ENCODE peak calls at places on chromosomes 2 and 18, in ten cellular contexts. B is nephron progenitor cell; F is tibial nerve; X is kidney; Q is fibroblast of the conjunctiva; M is stimulated activated CD4-positive, alpha-beta T cell treated with anti-CD3 and anti-CD28 coated beads, Interleukin-4, amount 100 ng/mL, for 4 hours; T is occipital lobe; H is HEK293T; W is stimulated activated CD8-positive, alpha-beta memory T cell treated with anti-CD3 and anti-CD28 coated beads, Interleukin-4, amount 100 ng/mL, for 24 hours; O is stomach. R is an unnamed sample.

GRCh38 chr2:102449370-102449974 is 23.6 kb upstream of the SLC9A4 start:
- DNase-seq in B (peak), W (peak), F (peak), H (peak), T (no peak), Q (peak), O (peak), X (no peak), M (peak), R (no peak)

GRCh38 chr2:98730851-98731708 is at the start of gene MGAT4A:
- DNase-seq in T (peak), Q (no peak), B (peak), X (peak), H (peak), W (peak), O (peak), M (peak), F (peak), R (no peak)

GRCh38 chr2:64327510-64328414 is 126.2 kb upstream of the LGALSL start:
- DNase-seq in Q (no peak), O (no peak), X (no peak), B (peak), M (peak), W (peak), H (no peak), T (peak), F (peak), R (no peak)

GRCh38 chr18:48324651-48325050 is 84.5 kb downstream of the ZBTB7C start:
- DNase-seq in F (no peak), X (peak), Q (no peak), W (no peak), T (no peak), O (no peak), H (no peak), B (no peak), M (no peak), R (no peak)

GRCh38 chr18:61337527-61337926 is 4.3 kb downstream of the CDH20 start:
- DNase-seq in H (no peak), M (no peak), Q (no peak), T (no peak), O (no peak), W (no peak), B (no peak), X (no peak), F (no peak), R (no peak)

GRCh38 chr18:59325965-59326364 is 7.5 kb upstream of the CPLX4 start:
- DNase-seq in H (no peak), Q (no peak), X (no peak), O (no peak), F (no peak), M (no peak), W (no peak), B (no peak), T (no peak), R (no peak)

GRCh38 chr18:12462242-12462641 is 54.5 kb downstream of the PRELID3A start:
- DNase-seq in W (no peak), X (no peak), O (no peak), H (no peak), T (no peak), Q (no peak), F (no peak), B (no peak), M (no peak), R (no peak)

GRCh38 chr2:75820693-75821092 is 110.0 kb upstream of the GCFC2 start:
- DNase-seq in O (no peak), Q (no peak), H (no peak), F (no peak), T (no peak), B (no peak), W (no peak), M (no peak), X (no peak), R (no peak)

GRCh38 chr2:191341436-191341835 is 96.2 kb downstream of the MYO1B start:
- DNase-seq in Q (no peak), M (no peak), W (no peak), X (no peak), B (no peak), T (no peak), O (no peak), F (no peak), H (no peak), R (no peak)

GRCh38 chr18:46035701-46036680 is 36.1 kb downstream of the PSTPIP2 start:
- DNase-seq in H (no peak), M (no peak), B (no peak), X (no peak), T (no peak), O (no peak), W (no peak), F (no peak), Q (no peak), R (no peak)

GRCh38 chr2:134713606-134714005 is 5.2 kb downstream of the TMEM163 start:
- DNase-seq in T (no peak), H (no peak), W (no peak), F (no peak), X (no peak), Q (no peak), M (no peak), O (no peak), B (no peak), R (no peak)

GRCh38 chr2:58042486-58042970 is 4.1 kb upstream of the VRK2 start:
- DNase-seq in M (no peak), Q (peak), X (no peak), O (no peak), B (no peak), H (no peak), W (no peak), F (no peak), T (no peak), R (peak)

GRCh38 chr2:86378469-86378868 is 41.0 kb upstream of the REEP1 start:
- DNase-seq in X (no peak), B (no peak), H (no peak), M (no peak), O (no peak), F (no peak), W (no peak), T (no peak), Q (no peak), R (no peak)

GRCh38 chr2:8922431-8922830 is 81.1 kb downstream of the MBOAT2 start:
- DNase-seq in X (no peak), O (no peak), T (no peak), B (no peak), Q (no peak), F (no peak), W (no peak), M (no peak), H (no peak), R (no peak)

GRCh38 chr2:157265825-157266224 is 8.3 kb downstream of the GALNT5 start:
- DNase-seq in F (no peak), M (no peak), H (no peak), W (no peak), T (no peak), Q (no peak), O (no peak), B (no peak), X (no peak), R (no peak)

GRCh38 chr18:34807106-34807796 is 97.2 kb downstream of the DTNA start:
- DNase-seq in X (no peak), M (no peak), F (no peak), H (no peak), O (no peak), W (no peak), Q (no peak), T (no peak), B (no peak), R (no peak)

GRCh38 chr2:217166241-217166640 is 306.4 kb upstream of the TNP1 start:
- DNase-seq in B (no peak), H (peak), X (no peak), Q (peak), F (peak), T (no peak), O (no peak), M (no peak), W (no peak), R (peak)

GRCh38 chr2:173652731-173653426 is 298.2 kb downstream of the CDCA7 start:
- DNase-seq in H (peak), O (peak), M (no peak), B (no peak), T (no peak), X (no peak), W (no peak), F (no peak), Q (peak), R (no peak)

GRCh38 chr2:177271981-177272666 is 7.6 kb upstream of the NFE2L2 start:
- DNase-seq in F (no peak), B (no peak), H (no peak), W (no peak), X (no peak), M (no peak), Q (no peak), T (no peak), O (no peak), R (no peak)

GRCh38 chr18:63079114-63079513 is 240.5 kb downstream of the BCL2 start:
- DNase-seq in X (no peak), T (no peak), W (no peak), H (no peak), B (no peak), F (no peak), O (no peak), M (no peak), Q (no peak), R (no peak)

GRCh38 chr2:196927318-196928225 is 1.1 kb upstream of the PGAP1 start:
- DNase-seq in M (peak), W (no peak), H (no peak), O (no peak), T (peak), Q (peak), B (no peak), F (peak), X (no peak), R (no peak)

GRCh38 chr2:234444888-234445287 is 52.0 kb downstream of the ARL4C start:
- DNase-seq in W (peak), B (no peak), H (no peak), O (no peak), T (no peak), Q (no peak), M (peak), F (no peak), X (no peak), R (no peak)

GRCh38 chr2:128027278-128027800 is 520 bp downstream of the SAP130 start:
- DNase-seq in M (peak), T (peak), O (peak), F (peak), Q (peak), H (peak), W (peak), B (peak), X (peak), R (peak)

GRCh38 chr2:105928563-105928962 is 183.9 kb downstream of the NCK2 start:
- DNase-seq in F (no peak), T (no peak), B (no peak), M (no peak), W (no peak), Q (no peak), O (no peak), H (no peak), X (no peak), R (no peak)

GRCh38 chr2:120109186-120110061 is 96.5 kb downstream of the EPB41L5 start:
- DNase-seq in H (peak), T (no peak), M (no peak), B (no peak), W (no peak), F (no peak), O (no peak), X (no peak), Q (peak), R (peak)

GRCh38 chr2:121746071-121746578 is 9.3 kb upstream of the TSN start:
- DNase-seq in F (no peak), B (no peak), H (no peak), T (no peak), X (no peak), W (no peak), Q (no peak), M (no peak), O (no peak), R (no peak)

GRCh38 chr2:239263937-239264837 is 136.6 kb downstream of the HDAC4 start:
- DNase-seq in T (no peak), B (no peak), F (no peak), W (no peak), Q (peak), H (no peak), X (peak), O (peak), M (no peak), R (no peak)

GRCh38 chr2:42328148-42328833 is 32.7 kb downstream of the COX7A2L start:
- DNase-seq in O (no peak), M (no peak), X (no peak), F (no peak), Q (peak), W (no peak), B (no peak), T (no peak), H (no peak), R (no peak)

GRCh38 chr2:195202163-195202845 is 454.7 kb upstream of the SLC39A10 start:
- DNase-seq in M (no peak), B (no peak), X (no peak), W (no peak), O (no peak), F (no peak), Q (no peak), T (no peak), H (no peak), R (no peak)

GRCh38 chr2:240436626-240437180 is 1.2 kb downstream of the GPC1 start:
- DNase-seq in B (peak), H (no peak), M (no peak), X (peak), W (no peak), O (no peak), Q (no peak), T (no peak), F (no peak), R (no peak)

GRCh38 chr2:146597291-146597690 is 1247.5 kb upstream of the ACVR2A start:
- DNase-seq in H (no peak), F (no peak), W (no peak), B (no peak), X (no peak), M (no peak), T (no peak), O (no peak), Q (no peak), R (no peak)

GRCh38 chr2:48448274-48449061 is 81.5 kb upstream of the STON1 start:
- DNase-seq in O (no peak), F (no peak), T (no peak), W (no peak), H (no peak), B (no peak), Q (peak), X (no peak), M (no peak), R (no peak)

R was measured in NCI-H2081 treated with DMSO at 0.1 percent for 48 hours.